ENCODE peak calls at places on chromosomes 13 and 19, in four cellular contexts. P, J, Z and M are unnamed samples.
A peak's percentile ranks its signal among the peaks of the same experiment; 100 is the strongest.

GRCh38 chr13:51494151-51494550 is 41.3 kb upstream of the INTS6 start:
- DNase-seq in J (no peak), Z (no peak), P (no peak), M (no peak)

GRCh38 chr19:20079487-20079886 is 1.7 kb downstream of the ZNF90 start:
- DNase-seq in Z (no peak), P (no peak), J (no peak), M (no peak)

GRCh38 chr19:32824136-32824835 is 45.3 kb downstream of the SLC7A9 start:
- DNase-seq in J (no peak), P (no peak), Z (no peak), M (no peak)

GRCh38 chr19:2149980-2150793 is 1.2 kb downstream of the AP3D1 start:
- DNase-seq in J (no peak), P (no peak), Z (no peak), M (peak; percentile 50)

GRCh38 chr13:24150613-24151012 is 9.9 kb upstream of the SPATA13 start:
- DNase-seq in J (no peak), Z (no peak), P (no peak), M (no peak)

GRCh38 chr13:30418886-30419459 is 3.3 kb upstream of the UBE2L5 start:
- DNase-seq in P (no peak), J (no peak), Z (no peak), M (no peak)

GRCh38 chr13:40968416-40969000 is 50.6 kb downstream of the ELF1 start:
- DNase-seq in J (no peak), Z (no peak), P (no peak), M (no peak)

GRCh38 chr19:45567609-45568008 is 17.0 kb downstream of the OPA3 start:
- DNase-seq in Z (no peak), P (no peak), J (no peak), M (no peak)

GRCh38 chr19:7257148-7258041 is 36.8 kb downstream of the INSR start:
- DNase-seq in J (peak; percentile 72), Z (peak; percentile 68), P (no peak), M (peak; percentile 28)

GRCh38 chr19:35214766-35215422 is 13.6 kb downstream of the FAM187B start:
- DNase-seq in Z (no peak), P (no peak), J (no peak), M (no peak)

GRCh38 chr13:45838171-45838745 is 13.3 kb downstream of the SIAH3 start:
- DNase-seq in Z (no peak), P (no peak), J (no peak), M (no peak)

GRCh38 chr13:45705145-45705695 is 3.1 kb downstream of the CBY2 start:
- DNase-seq in J (no peak), Z (no peak), P (no peak), M (no peak)

GRCh38 chr13:24133396-24133795 is 27.1 kb upstream of the SPATA13 start:
- DNase-seq in J (no peak), P (no peak), Z (no peak), M (no peak)

GRCh38 chr13:97125810-97126738 is 96.1 kb upstream of the MBNL2 start:
- DNase-seq in Z (no peak), J (no peak), P (no peak), M (no peak)

GRCh38 chr13:63336549-63336948 is 1920.9 kb upstream of the PCDH20 start:
- DNase-seq in J (no peak), P (no peak), Z (no peak), M (no peak)

GRCh38 chr13:92838786-92839185 is 387.8 kb upstream of the GPC6 start:
- DNase-seq in P (no peak), Z (peak; percentile 4), J (no peak), M (no peak)

GRCh38 chr19:30123109-30123508 is 181.1 kb downstream of the URI1 start:
- DNase-seq in Z (no peak), J (no peak), P (no peak), M (no peak)

GRCh38 chr19:31659897-31660210 is 310.6 kb upstream of the TSHZ3 start:
- DNase-seq in J (no peak), Z (no peak), P (no peak), M (no peak)

GRCh38 chr19:41936416-41936850 is 8.2 kb upstream of the ERFL start:
- DNase-seq in J (no peak), P (no peak), Z (no peak), M (no peak)

GRCh38 chr19:6217752-6218403 is 61.9 kb downstream of the MLLT1 start:
- DNase-seq in Z (no peak), J (no peak), P (no peak), M (no peak)

GRCh38 chr13:27775943-27776342 is 16.3 kb upstream of the GSX1 start:
- DNase-seq in P (no peak), J (no peak), Z (no peak), M (no peak)

GRCh38 chr19:49889687-49890348 is 6.9 kb downstream of the IL4I1 start:
- DNase-seq in Z (no peak), P (peak; percentile 94), J (peak; percentile 53), M (peak; percentile 67)

GRCh38 chr13:72205773-72206172 is 338.8 kb upstream of the DACH1 start:
- DNase-seq in J (peak; percentile 6), P (no peak), Z (no peak), M (no peak)

GRCh38 chr13:22757530-22758120 is 423.2 kb upstream of the SGCG start:
- DNase-seq in Z (no peak), P (no peak), J (no peak), M (no peak)

GRCh38 chr19:8831832-8832131 is 322 bp downstream of the ZNF558 start:
- DNase-seq in Z (no peak), P (peak; percentile 42), J (no peak), M (no peak)

GRCh38 chr19:49338691-49339363 is 3.6 kb downstream of the CD37 start:
- DNase-seq in J (no peak), Z (no peak), P (peak; percentile 99), M (peak; percentile 95)

GRCh38 chr13:95536629-95537241 is 15.8 kb upstream of the CLDN10 start:
- DNase-seq in J (peak; percentile 15), P (no peak), Z (no peak), M (no peak)

GRCh38 chr19:2084993-2085720 is 11.0 kb downstream of the MOB3A start:
- DNase-seq in J (no peak), P (no peak), Z (no peak), M (peak; percentile 70)

GRCh38 chr19:29858000-29858596 is 46.3 kb downstream of the CCNE1 start:
- DNase-seq in Z (no peak), J (no peak), P (peak; percentile 82), M (peak; percentile 76)

GRCh38 chr13:60351326-60351725 is 45.7 kb upstream of the TDRD3 start:
- DNase-seq in P (no peak), Z (no peak), J (no peak), M (no peak)

GRCh38 chr19:2055871-2056809 is 5.1 kb upstream of the MKNK2 start:
- DNase-seq in J (peak; percentile 53), Z (no peak), P (peak; percentile 62), M (no peak)

GRCh38 chr13:113794764-113795173 is 35.7 kb downstream of the TMEM255B start:
- DNase-seq in P (no peak), J (no peak), Z (no peak), M (no peak)

GRCh38 chr13:107459430-107459829 is 755.9 kb downstream of the LIG4 start:
- DNase-seq in J (no peak), Z (no peak), P (no peak), M (no peak)

GRCh38 chr19:7968008-7968795 is 24.7 kb upstream of the TIMM44 start:
- DNase-seq in P (no peak), J (no peak), Z (no peak), M (no peak)

GRCh38 chr13:46149272-46150133 is 32.5 kb downstream of the LCP1 start:
- DNase-seq in J (no peak), Z (no peak), P (no peak), M (no peak)

GRCh38 chr13:33279898-33280549 is 5.5 kb downstream of the STARD13 start:
- DNase-seq in Z (peak; percentile 47), P (no peak), J (no peak), M (no peak)

GRCh38 chr19:644363-644762 is 4.7 kb downstream of the FGF22 start:
- DNase-seq in J (no peak), P (no peak), Z (no peak), M (no peak)

GRCh38 chr19:48203227-48203793 is 32.8 kb downstream of the ZSWIM9 start:
- DNase-seq in J (peak; percentile 24), Z (no peak), P (no peak), M (no peak)
- TF ChIP-seq FOSL1 in J (no peak), Z (no peak), P (no peak), M (no peak)

GRCh38 chr13:110640591-110641029 is 25.3 kb downstream of the NAXD start:
- DNase-seq in P (no peak), J (no peak), Z (no peak), M (no peak)
- TF ChIP-seq FOSL1 in P (no peak), J (no peak), Z (no peak), M (no peak)

DNA sequence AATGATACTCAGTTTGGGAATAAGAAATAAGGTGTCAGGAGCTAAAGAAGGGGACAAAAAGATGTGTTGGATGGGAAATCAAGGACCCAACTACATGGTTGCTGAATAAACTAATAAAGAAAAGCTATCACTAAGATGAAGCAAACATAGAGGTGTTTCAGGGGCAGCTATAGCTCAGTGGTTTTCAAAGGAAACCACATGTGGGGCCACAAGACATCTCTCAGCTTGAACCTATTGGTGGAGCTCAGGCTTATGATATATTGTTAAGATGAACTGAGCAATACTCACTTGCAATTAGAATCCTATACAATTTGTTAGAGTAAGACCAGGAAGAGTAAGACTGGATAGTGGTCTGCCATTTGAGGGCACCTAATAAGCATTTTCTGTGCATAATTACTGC is 45.1 kb upstream of the SPRY2 start:
- DNase-seq in P (no peak), Z (no peak), J (no peak), M (no peak)
- TF ChIP-seq FOSL1 in P (no peak), Z (no peak), J (no peak), M (no peak)

GRCh38 chr13:39561971-39562370 is 41.0 kb downstream of the LHFPL6 start:
- DNase-seq in P (no peak), Z (no peak), J (no peak), M (no peak)

GRCh38 chr13:39567569-39567968 is 35.4 kb downstream of the LHFPL6 start:
- DNase-seq in P (no peak), Z (no peak), J (no peak), M (no peak)

GRCh38 chr13:39566216-39566869 is 36.6 kb downstream of the LHFPL6 start:
- DNase-seq in P (no peak), Z (no peak), J (no peak), M (no peak)

GRCh38 chr13:39559838-39560237 is 43.2 kb downstream of the LHFPL6 start:
- DNase-seq in Z (no peak), P (no peak), J (no peak), M (no peak)

GRCh38 chr13:39565036-39565949 is 37.7 kb downstream of the LHFPL6 start:
- DNase-seq in Z (peak; percentile 1), J (peak; percentile 3), P (no peak), M (no peak)
- TF ChIP-seq FOSL1 in Z (no peak), J (peak; percentile 41), P (no peak), M (no peak)

GRCh38 chr13:21016487-21016886 is 44.9 kb downstream of the LATS2 start:
- DNase-seq in P (no peak), J (no peak), Z (no peak), M (no peak)
- TF ChIP-seq FOSL1 in P (no peak), J (no peak), Z (no peak), M (no peak)

GRCh38 chr13:19634129-19634740 is 776 bp downstream of the MPHOSPH8 start:
- DNase-seq in Z (peak; percentile 18), P (no peak), J (no peak), M (no peak)
- TF ChIP-seq FOSL1 in Z (no peak), P (no peak), J (no peak), M (no peak)

GRCh38 chr13:111548301-111548700 is 227.9 kb downstream of the TEX29 start:
- DNase-seq in P (no peak), J (no peak), Z (no peak), M (no peak)
- TF ChIP-seq FOSL1 in P (no peak), J (no peak), Z (no peak), M (no peak)

GRCh38 chr19:11736696-11737095 is 2.0 kb downstream of the ZNF823 start:
- DNase-seq in J (no peak), P (no peak), Z (no peak), M (peak; percentile 76)
- TF ChIP-seq FOSL1 in J (no peak), P (no peak), Z (no peak), M (peak; percentile 72)